ENCODE peak calls at places on chromosomes 11 and 22, in eight cellular contexts. W is glutamatergic neuron, J is fibroblast of lung, P is A549, B is Calu3, L is heart left ventricle, C is ovary, N is AG04449. Y is an unnamed sample.
A peak's percentile ranks its signal among the peaks of the same experiment; 100 is the strongest.

GRCh38 chr22:40668611-40669390 is 10.5 kb upstream of the MCHR1 start:
- DNase-seq in B (no peak), L (no peak), P (peak; percentile 70), N (peak; percentile 77), J (peak; percentile 78), W (no peak), C (no peak), Y (peak; percentile 21)

GRCh38 chr11:12695878-12696277 is 21.7 kb downstream of the TEAD1 start:
- DNase-seq in J (no peak), C (no peak), P (no peak), L (no peak), W (no peak), N (no peak), B (no peak), Y (no peak)

GRCh38 chr11:44944853-44945235 is 5.8 kb downstream of the TP53I11 start:
- DNase-seq in B (no peak), J (no peak), C (no peak), N (no peak), L (no peak), W (no peak), P (no peak), Y (no peak)

GRCh38 chr11:96241351-96241841 is 101.6 kb downstream of the MAML2 start:
- DNase-seq in W (no peak), P (peak; percentile 22), L (no peak), C (no peak), J (no peak), N (no peak), B (peak; percentile 29), Y (no peak)

GRCh38 chr11:109247071-109247470 is 174.9 kb upstream of the C11orf87 start:
- DNase-seq in J (no peak), N (no peak), P (no peak), L (no peak), B (no peak), C (no peak), W (no peak), Y (no peak)

GRCh38 chr11:73761403-73761945 is 600 bp upstream of the RAB6A start:
- DNase-seq in C (no peak), P (no peak), W (no peak), B (no peak), L (no peak), N (no peak), J (no peak), Y (no peak)

GRCh38 chr22:35739076-35739475 is 21.4 kb downstream of the APOL5 start:
- DNase-seq in N (no peak), B (no peak), C (no peak), P (no peak), J (no peak), L (no peak), W (no peak), Y (no peak)

GRCh38 chr22:28589102-28589501 is 90.5 kb downstream of the TTC28 start:
- DNase-seq in B (no peak), L (no peak), P (no peak), J (no peak), N (no peak), C (no peak), W (no peak), Y (no peak)

GRCh38 chr11:126920833-126921232 is 79.7 kb downstream of the KIRREL3 start:
- DNase-seq in B (no peak), N (no peak), C (no peak), L (no peak), W (no peak), J (no peak), P (peak; percentile 21), Y (no peak)

GRCh38 chr11:19466314-19466713 is 225.6 kb upstream of the E2F8 start:
- DNase-seq in B (no peak), J (no peak), W (no peak), L (no peak), N (no peak), C (no peak), P (no peak), Y (no peak)

GRCh38 chr11:8288824-8289223 is 25.1 kb upstream of the LMO1 start:
- DNase-seq in L (no peak), P (no peak), N (no peak), C (no peak), B (no peak), W (no peak), J (no peak), Y (no peak)

GRCh38 chr22:29266564-29267461 is 968 bp downstream of the RHBDD3 start:
- DNase-seq in W (peak; percentile 50), J (no peak), L (no peak), B (no peak), C (no peak), N (no peak), P (no peak), Y (no peak)

GRCh38 chr11:78319453-78319955 is 98.1 kb downstream of the GAB2 start:
- DNase-seq in L (no peak), P (no peak), J (peak; percentile 62), B (no peak), W (no peak), C (no peak), N (no peak), Y (no peak)

GRCh38 chr11:118000067-118000849 is 14.1 kb downstream of the IL10RA start:
- DNase-seq in P (no peak), N (no peak), B (no peak), C (no peak), W (no peak), J (no peak), L (no peak), Y (no peak)

GRCh38 chr11:6604081-6604626 is 580 bp downstream of the ILK start:
- DNase-seq in W (peak; percentile 55), J (peak; percentile 73), L (peak; percentile 67), B (peak; percentile 26), C (peak; percentile 34), N (no peak), P (peak; percentile 37), Y (peak; percentile 45)
- TF ChIP-seq CTCF in W (no peak), J (peak; percentile 21), L (no peak), B (no peak), C (no peak), N (peak; percentile 32), P (no peak), Y (no peak)

DNA sequence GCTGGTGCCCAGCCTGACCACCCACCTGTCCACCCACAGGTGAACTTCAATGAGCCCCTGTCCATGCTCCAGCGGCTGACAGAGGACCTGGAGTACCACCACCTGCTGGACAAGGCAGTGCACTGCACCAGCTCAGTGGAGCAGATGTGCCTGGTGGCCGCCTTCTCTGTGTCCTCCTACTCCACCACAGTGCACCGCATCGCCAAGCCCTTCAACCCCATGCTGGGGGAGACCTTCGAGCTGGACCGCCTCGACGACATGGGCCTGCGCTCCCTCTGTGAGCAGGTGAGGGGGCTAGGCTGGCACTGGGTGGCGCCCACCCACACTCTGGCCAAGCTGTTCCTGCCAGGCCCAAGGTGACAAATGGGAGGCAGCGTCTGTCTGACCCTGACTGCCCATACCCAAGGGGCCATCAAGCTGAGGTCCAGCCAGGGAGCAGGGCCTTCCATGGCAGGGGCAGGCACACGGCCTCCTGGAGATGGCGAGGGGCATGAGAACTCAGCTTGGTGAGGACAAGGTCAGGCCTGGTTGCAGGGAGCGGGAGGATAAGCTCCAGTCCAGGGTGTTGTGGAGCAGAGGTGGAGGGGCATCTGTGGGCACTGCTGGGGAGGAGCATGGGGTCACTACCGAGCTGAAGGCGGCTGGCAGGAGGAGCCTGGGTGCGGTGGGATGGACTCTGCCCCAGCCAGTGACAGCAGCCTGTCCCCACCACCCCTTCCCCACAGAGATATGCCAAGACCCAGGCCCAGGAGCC is 77.7 kb downstream of the MORC2 start:
- DNase-seq in B (peak; percentile 70), C (no peak), L (no peak), P (peak; percentile 36), W (peak; percentile 46), J (peak; percentile 23), N (no peak), Y (peak; percentile 55)
- TF ChIP-seq CTCF in B (peak; percentile 87), C (no peak), L (peak; percentile 67), P (peak; percentile 50), W (peak; percentile 79), J (peak; percentile 59), N (peak; percentile 84), Y (peak; percentile 80)

GRCh38 chr11:82671451-82671850 is 62.2 kb downstream of the FAM181B start:
- DNase-seq in W (no peak), C (no peak), J (no peak), L (no peak), B (no peak), N (no peak), P (no peak), Y (no peak)

GRCh38 chr11:82680252-82680651 is 53.4 kb downstream of the FAM181B start:
- DNase-seq in L (no peak), B (no peak), P (no peak), C (no peak), J (no peak), W (no peak), N (no peak), Y (no peak)

GRCh38 chr11:82675838-82676237 is 57.8 kb downstream of the FAM181B start:
- DNase-seq in P (no peak), J (no peak), N (no peak), W (no peak), L (no peak), B (no peak), C (no peak), Y (no peak)

GRCh38 chr11:82682003-82682751 is 51.5 kb downstream of the FAM181B start:
- DNase-seq in N (peak; percentile 21), J (peak; percentile 84), W (no peak), P (peak; percentile 76), L (peak; percentile 12), C (no peak), B (peak; percentile 9), Y (no peak)

DNA sequence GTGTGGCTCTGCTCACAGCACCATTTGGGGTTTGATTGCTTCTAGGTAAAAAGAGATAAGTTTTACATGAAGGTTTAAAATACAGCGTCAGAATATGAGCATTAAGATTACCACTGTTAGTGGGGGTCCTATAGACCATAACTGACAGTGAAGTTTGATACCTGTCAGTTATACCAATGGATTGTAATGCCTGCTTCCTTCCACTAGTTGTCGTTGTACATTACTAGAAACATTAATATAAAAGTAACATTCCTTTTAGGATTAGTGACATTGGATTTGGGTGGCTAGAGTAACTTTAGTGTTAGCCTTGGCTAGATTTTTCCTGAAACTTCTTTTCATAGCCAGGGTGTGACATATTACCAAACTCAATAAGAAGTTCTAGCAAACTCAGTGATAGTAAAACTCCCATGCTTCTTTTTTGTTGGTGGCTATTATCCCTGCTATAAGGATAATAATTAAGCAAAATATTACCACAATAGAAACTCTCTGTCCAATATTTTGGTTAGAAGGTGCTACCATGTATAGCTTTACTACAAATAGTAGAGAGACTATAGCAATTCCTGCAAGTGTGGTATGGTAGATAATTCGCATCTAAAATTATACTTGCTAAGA is 57.1 kb downstream of the FAM181B start:
- DNase-seq in C (no peak), B (no peak), P (no peak), L (no peak), J (no peak), N (no peak), W (no peak), Y (no peak)
- TF ChIP-seq CTCF in C (no peak), B (no peak), P (peak; percentile 36), L (peak; percentile 34), J (no peak), N (peak; percentile 8), W (peak; percentile 45), Y (peak; percentile 69)

DNA sequence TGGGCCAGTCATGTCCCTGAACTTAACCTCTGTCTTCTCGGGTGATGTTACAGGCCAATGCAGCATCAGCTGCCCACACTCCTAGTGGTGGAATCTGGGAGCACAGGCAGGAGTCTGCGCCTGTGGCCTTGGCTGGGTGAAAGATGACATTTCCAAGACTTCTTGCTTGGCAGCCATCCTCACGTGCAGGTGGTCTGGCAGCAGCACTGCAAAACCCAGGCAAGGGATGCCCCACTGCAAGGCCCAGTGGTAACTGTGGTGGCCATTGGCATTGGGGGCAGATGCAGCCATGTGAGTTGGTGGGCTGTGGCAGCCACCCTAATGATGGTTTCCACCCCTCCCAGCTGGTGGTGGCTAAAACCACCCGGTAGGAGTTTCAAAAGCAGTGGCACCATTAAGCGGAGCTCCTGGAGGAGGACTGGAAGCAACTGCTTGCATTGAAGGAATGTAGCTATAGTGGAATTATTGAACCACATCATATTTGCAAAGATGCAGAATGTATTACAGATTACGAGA is 120.5 kb upstream of the TOP3B start:
- DNase-seq in C (no peak), W (peak; percentile 70), P (peak; percentile 18), J (no peak), N (no peak), B (no peak), L (no peak), Y (peak; percentile 62)
- TF ChIP-seq CTCF in C (no peak), W (peak; percentile 76), P (no peak), J (peak; percentile 29), N (peak; percentile 25), B (peak; percentile 43), L (no peak), Y (peak; percentile 81)

Y was measured in endothelial cell.